ENCODE peak calls at places on chromosomes 16 and 17, in seven cellular contexts. H, P, X, O, M, V and F are unnamed samples.

GRCh38 chr17:68457168-68457538 is at the start of gene WIPI1:
- DNase-seq in H (no peak), P (no peak), X (no peak), O (no peak), M (peak; percentile 82), V (no peak), F (no peak)

GRCh38 chr16:70694088-70694487 is 8.2 kb upstream of the MTSS2 start:
- DNase-seq in H (peak; percentile 67), P (peak; percentile 78), X (no peak), O (peak; percentile 87), M (peak; percentile 82), V (no peak), F (peak; percentile 44)

GRCh38 chr17:73308017-73308823 is 3.6 kb downstream of the CDC42EP4 start:
- DNase-seq in H (peak; percentile 85), P (peak; percentile 93), X (no peak), O (peak; percentile 55), M (peak; percentile 80), V (peak; percentile 67), F (peak; percentile 96)

GRCh38 chr16:50021509-50021908 is 3.5 kb upstream of the CNEP1R1 start:
- DNase-seq in H (no peak), P (no peak), X (no peak), O (peak; percentile 77), M (no peak), V (no peak), F (no peak)

GRCh38 chr17:79487149-79487548 is 123.7 kb downstream of the RBFOX3 start:
- DNase-seq in H (no peak), P (no peak), X (no peak), O (no peak), M (no peak), V (no peak), F (peak; percentile 39)

GRCh38 chr16:53465606-53466290 is 31.5 kb downstream of the RBL2 start:
- DNase-seq in H (peak; percentile 72), P (peak; percentile 80), X (no peak), O (no peak), M (no peak), V (no peak), F (no peak)

GRCh38 chr16:3027983-3028715 is 4.3 kb downstream of the THOC6 start:
- DNase-seq in H (peak; percentile 68), P (peak; percentile 57), X (peak; percentile 87), O (peak; percentile 98), M (peak; percentile 90), V (no peak), F (peak; percentile 99)

GRCh38 chr17:48997103-48997826 is at the start of gene IGF2BP1:
- DNase-seq in H (no peak), P (peak; percentile 78), X (no peak), O (peak; percentile 96), M (no peak), V (no peak), F (no peak)

GRCh38 chr16:56534847-56535383 is 15.1 kb upstream of the BBS2 start:
- DNase-seq in H (no peak), P (no peak), X (no peak), O (no peak), M (no peak), V (no peak), F (no peak)

GRCh38 chr16:18958621-18959578 is 24.8 kb upstream of the TMC7 start:
- DNase-seq in H (no peak), P (peak; percentile 3), X (no peak), O (no peak), M (no peak), V (no peak), F (no peak)

GRCh38 chr16:72256398-72257048 is 84.6 kb upstream of the PMFBP1 start:
- DNase-seq in H (peak; percentile 17), P (peak; percentile 73), X (no peak), O (no peak), M (no peak), V (no peak), F (no peak)

GRCh38 chr16:2025251-2025650 is 1.5 kb upstream of the NHERF2 start:
- DNase-seq in H (no peak), P (no peak), X (no peak), O (no peak), M (no peak), V (no peak), F (no peak)

GRCh38 chr16:31224092-31224955 is 7.4 kb upstream of the PYDC1 start:
- DNase-seq in H (no peak), P (no peak), X (no peak), O (no peak), M (no peak), V (no peak), F (no peak)

GRCh38 chr16:58271589-58271988 is 23.2 kb downstream of the PRSS54 start:
- DNase-seq in H (no peak), P (no peak), X (no peak), O (no peak), M (no peak), V (no peak), F (no peak)

GRCh38 chr16:4524571-4524970 is 14.0 kb downstream of the CDIP1 start:
- DNase-seq in H (no peak), P (no peak), X (no peak), O (no peak), M (no peak), V (no peak), F (no peak)

DNA sequence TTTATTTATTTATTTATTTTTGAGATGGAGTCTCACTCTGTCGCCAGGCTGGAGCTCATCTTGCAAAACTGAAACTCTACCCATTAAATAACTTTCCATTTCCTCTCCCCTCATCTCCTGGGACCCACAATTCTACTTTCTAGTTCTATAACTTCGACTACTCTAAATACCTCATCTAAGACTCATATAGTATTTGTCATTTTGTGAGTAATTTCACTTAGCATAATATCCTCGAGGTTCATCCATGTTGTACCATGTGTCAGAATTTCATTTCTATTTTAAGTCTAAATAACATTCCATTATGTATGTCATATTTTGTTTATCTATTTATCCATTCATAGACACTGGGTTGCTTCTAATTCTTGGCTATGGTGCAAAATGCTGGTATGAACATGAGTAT is 5.1 kb upstream of the NT5M start:
- DNase-seq in H (peak; percentile 55), P (peak; percentile 58), X (no peak), O (no peak), M (no peak), V (no peak), F (no peak)
- H3K36me3 ChIP-seq in H (no peaks in the 10 kb centered on the region), P (no peaks in the 10 kb centered on the region), X (no peaks in the 10 kb centered on the region), O (no peaks in the 10 kb centered on the region), M (no peaks in the 10 kb centered on the region), V (no peaks in the 10 kb centered on the region), F (no peaks in the 10 kb centered on the region)

GRCh38 chr16:87845807-87846619 is 23.3 kb downstream of the SLC7A5 start:
- DNase-seq in H (no peak), P (no peak), X (no peak), O (no peak), M (no peak), V (no peak), F (no peak)
- H3K36me3 ChIP-seq in H (peaks cover 81% of the 10 kb centered on the region), P (peaks cover 74% of the 10 kb centered on the region), X (peaks cover 11% of the 10 kb centered on the region), O (peaks cover 97% of the 10 kb centered on the region), M (no peaks in the 10 kb centered on the region), V (no peaks in the 10 kb centered on the region), F (no peaks in the 10 kb centered on the region)

GRCh38 chr17:82561429-82562035 is 42.0 kb downstream of the FOXK2 start:
- DNase-seq in H (no peak), P (no peak), X (no peak), O (peak; percentile 53), M (no peak), V (no peak), F (peak; percentile 52)
- H3K36me3 ChIP-seq in H (peaks cover 18% of the 10 kb centered on the region), P (peaks cover 8% of the 10 kb centered on the region), X (peaks cover 11% of the 10 kb centered on the region), O (peaks cover 30% of the 10 kb centered on the region), M (no peaks in the 10 kb centered on the region), V (no peaks in the 10 kb centered on the region), F (no peaks in the 10 kb centered on the region)

GRCh38 chr17:1651559-1651844 is 1.8 kb upstream of the RILP start:
- DNase-seq in H (no peak), P (no peak), X (no peak), O (peak; percentile 36), M (no peak), V (no peak), F (no peak)
- H3K36me3 ChIP-seq in H (peaks cover 39% of the 10 kb centered on the region), P (peaks cover 54% of the 10 kb centered on the region), X (peaks cover 54% of the 10 kb centered on the region), O (peaks cover 56% of the 10 kb centered on the region), M (peaks cover 17% of the 10 kb centered on the region), V (peaks cover 62% of the 10 kb centered on the region), F (peaks cover 57% of the 10 kb centered on the region)

DNA sequence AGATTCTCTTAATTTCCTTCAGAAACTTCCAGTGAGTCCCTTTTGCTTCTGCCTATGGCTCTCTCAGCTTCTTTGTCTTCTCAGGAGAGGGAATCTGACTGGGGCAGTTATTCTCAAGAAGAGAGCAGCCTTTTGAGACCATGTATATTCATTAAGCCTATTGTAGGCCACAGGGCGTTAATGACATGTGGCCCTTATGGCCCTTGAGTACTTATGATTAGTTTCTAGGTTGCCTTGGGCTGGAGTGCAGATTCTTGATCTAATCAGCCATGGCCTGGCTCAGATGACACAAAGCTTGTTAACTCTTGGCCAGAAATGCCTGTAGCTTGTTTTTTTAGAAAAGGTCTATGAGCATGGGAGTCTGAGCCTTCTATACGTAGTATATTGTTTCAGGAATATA is 17.4 kb downstream of the MFSD11 start:
- DNase-seq in H (no peak), P (no peak), X (no peak), O (no peak), M (no peak), V (no peak), F (no peak)
- H3K36me3 ChIP-seq in H (peaks cover 2% of the 10 kb centered on the region), P (peaks cover 17% of the 10 kb centered on the region), X (peaks cover 4% of the 10 kb centered on the region), O (peaks cover 45% of the 10 kb centered on the region), M (peaks cover 4% of the 10 kb centered on the region), V (peaks cover 16% of the 10 kb centered on the region), F (no peaks in the 10 kb centered on the region)

DNA sequence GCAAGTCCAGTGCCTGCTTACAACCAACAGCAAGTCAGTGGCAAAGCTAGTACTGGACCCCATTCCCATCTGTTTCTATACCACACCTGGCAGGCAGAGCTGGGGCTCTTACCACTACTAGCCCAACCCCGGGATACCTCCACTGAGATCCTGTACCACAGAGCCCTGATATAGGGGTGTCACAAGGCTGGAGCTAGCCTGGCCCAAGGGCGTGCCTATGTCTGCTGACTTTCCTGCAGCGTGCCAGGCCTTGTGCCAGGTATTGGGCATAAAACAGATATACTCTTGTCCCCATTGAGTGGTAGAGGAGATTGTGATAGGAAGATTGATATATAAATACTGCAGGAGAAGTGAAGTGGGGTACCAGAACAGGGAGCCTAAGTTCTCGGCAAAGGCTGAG is 44.4 kb downstream of the PLD6 start:
- DNase-seq in H (no peak), P (no peak), X (no peak), O (no peak), M (no peak), V (no peak), F (peak; percentile 16)
- H3K36me3 ChIP-seq in H (peaks cover 41% of the 10 kb centered on the region), P (peaks cover 80% of the 10 kb centered on the region), X (peaks cover 37% of the 10 kb centered on the region), O (peaks cover 29% of the 10 kb centered on the region), M (peaks cover 15% of the 10 kb centered on the region), V (peaks cover 89% of the 10 kb centered on the region), F (peaks cover 93% of the 10 kb centered on the region)

DNA sequence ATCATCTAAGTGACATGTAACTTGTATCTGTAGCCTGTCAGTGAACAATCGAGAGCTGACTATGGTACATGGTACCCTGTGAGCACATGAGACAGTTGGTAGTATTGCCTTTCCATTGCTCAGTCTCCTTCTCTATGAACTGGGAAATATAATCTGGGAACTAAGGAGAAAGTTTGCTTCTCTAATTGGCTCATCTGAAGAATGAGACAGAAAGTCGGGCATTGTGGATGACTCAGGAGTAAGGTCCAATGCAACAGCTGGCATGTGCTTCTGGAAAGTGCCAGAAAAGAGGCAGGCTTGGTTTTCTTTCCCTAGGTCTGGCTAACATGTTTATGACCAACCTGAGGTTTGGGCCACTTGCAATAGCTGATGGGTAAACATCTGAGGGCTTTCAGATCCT is 51.9 kb downstream of the ZZEF1 start:
- DNase-seq in H (no peak), P (peak; percentile 40), X (no peak), O (no peak), M (no peak), V (no peak), F (no peak)
- H3K36me3 ChIP-seq in H (peaks cover 25% of the 10 kb centered on the region), P (peaks cover 59% of the 10 kb centered on the region), X (peaks cover 44% of the 10 kb centered on the region), O (peaks cover 82% of the 10 kb centered on the region), M (peaks cover 25% of the 10 kb centered on the region), V (peaks cover 73% of the 10 kb centered on the region), F (no peaks in the 10 kb centered on the region)